ENCODE peak calls at places on chromosomes 16 and 17, in eight cellular contexts. F, L, J, E, Z, W, T and H are unnamed samples. For H3K9me3, the result is how much of the 10 kb centered on the place peaks cover.

GRCh38 chr17:7253082-7253481 is 1.1 kb downstream of the ELP5 start:
- DNase-seq in E (no peak), J (no peak), L (no peak), F (no peak), Z (no peak), T (no peak), W (no peak), H (no peak)

GRCh38 chr17:67212716-67213417 is 32.1 kb downstream of the HELZ start:
- DNase-seq in J (no peak), T (no peak), Z (no peak), E (no peak), L (no peak), F (no peak), W (no peak), H (no peak)

GRCh38 chr16:27204232-27204915 is 1.0 kb downstream of the KDM8 start:
- DNase-seq in F (no peak), Z (no peak), L (no peak), T (no peak), J (no peak), W (no peak), E (no peak), H (no peak)

GRCh38 chr17:64775701-64776570 is 113.8 kb upstream of the SMURF2 start:
- DNase-seq in J (no peak), W (no peak), F (no peak), T (no peak), E (no peak), Z (no peak), L (no peak), H (no peak)

GRCh38 chr16:54630284-54630967 is 300.2 kb upstream of the IRX5 start:
- DNase-seq in T (no peak), L (no peak), Z (no peak), F (no peak), E (no peak), W (no peak), J (no peak), H (no peak)

GRCh38 chr16:90032664-90033346 is 13.5 kb upstream of the DBNDD1 start:
- DNase-seq in E (no peak), J (no peak), T (no peak), F (no peak), Z (no peak), W (no peak), L (no peak), H (no peak)

GRCh38 chr17:35981908-35982330 is 622 bp upstream of the CCL16 start:
- DNase-seq in T (no peak), J (no peak), E (no peak), L (no peak), Z (no peak), W (peak), F (no peak), H (no peak)

GRCh38 chr17:46972346-46972745 is 6.7 kb downstream of the RPRML start:
- DNase-seq in T (peak), L (no peak), E (no peak), F (peak), J (no peak), W (no peak), Z (no peak), H (no peak)

GRCh38 chr17:28484296-28484695 is 10.9 kb downstream of the SLC13A2 start:
- DNase-seq in J (no peak), F (no peak), E (no peak), W (no peak), Z (no peak), T (no peak), L (no peak), H (no peak)

GRCh38 chr17:83056583-83057396 is 22.6 kb upstream of the METRNL start:
- DNase-seq in Z (no peak), W (peak), E (peak), L (no peak), T (no peak), J (no peak), F (no peak), H (no peak)

GRCh38 chr16:24800586-24800985 is 45.2 kb upstream of the SLC5A11 start:
- DNase-seq in E (no peak), J (no peak), Z (no peak), T (no peak), L (no peak), F (no peak), W (peak), H (no peak)

GRCh38 chr17:6446516-6447100 is 2.4 kb downstream of the PIMREG start:
- DNase-seq in Z (no peak), T (no peak), L (no peak), F (no peak), J (no peak), W (no peak), E (no peak), H (no peak)

GRCh38 chr16:74297296-74297665 is 667 bp downstream of the PSMD7 start:
- DNase-seq in T (peak), F (peak), W (no peak), E (no peak), L (no peak), Z (no peak), J (peak), H (peak)

GRCh38 chr16:15973460-15973859 is 24.0 kb downstream of the ABCC1 start:
- DNase-seq in Z (no peak), F (no peak), E (no peak), W (no peak), L (no peak), J (no peak), T (no peak), H (no peak)

GRCh38 chr17:66523378-66524174 is 221.2 kb downstream of the PRKCA start:
- DNase-seq in Z (no peak), E (no peak), W (no peak), T (no peak), J (no peak), L (no peak), F (no peak), H (no peak)

GRCh38 chr16:86085161-86085611 is 186.2 kb downstream of the IRF8 start:
- DNase-seq in L (no peak), E (no peak), T (no peak), F (no peak), W (no peak), J (no peak), Z (peak), H (no peak)

GRCh38 chr17:14301279-14301760 is 439 bp downstream of the HS3ST3B1 start:
- DNase-seq in E (no peak), W (no peak), L (peak), Z (no peak), F (no peak), J (no peak), T (no peak), H (no peak)

GRCh38 chr17:72169823-72170222 is 49.0 kb downstream of the SOX9 start:
- DNase-seq in J (no peak), L (no peak), T (no peak), E (no peak), W (no peak), F (no peak), Z (no peak), H (no peak)

GRCh38 chr16:7964717-7965116 is 625.6 kb downstream of the TMEM114 start:
- DNase-seq in Z (no peak), W (no peak), E (no peak), L (no peak), T (no peak), F (no peak), J (no peak), H (no peak)

GRCh38 chr17:75036643-75037268 is 10.0 kb downstream of the ATP5PD start:
- DNase-seq in L (peak), F (peak), E (peak), W (no peak), J (peak), T (peak), Z (peak), H (peak)
- H3K27ac ChIP-seq in L (peak), F (peak), E (peak), W (no peak), J (peak), T (peak), Z (peak), H (no peak)

GRCh38 chr16:87534751-87535150 is 41.9 kb upstream of the ZCCHC14 start:
- DNase-seq in F (no peak), T (no peak), W (no peak), L (no peak), E (no peak), J (no peak), Z (no peak), H (no peak)
- H3K9me3 ChIP-seq in F (under half), T (under half), W (under half), L (under half), E (under half), J (under half), Z (half or more), H (under half)

GRCh38 chr17:78317817-78318400 is 42.0 kb downstream of the SOCS3 start:
- DNase-seq in F (no peak), J (no peak), L (no peak), W (no peak), E (no peak), Z (no peak), T (no peak), H (no peak)
- H3K4me3 ChIP-seq in F (no peak), J (no peak), L (no peak), W (no peak), E (no peak), Z (no peak), T (no peak), H (no peak)

GRCh38 chr16:75588716-75589115 is 22.5 kb downstream of the GABARAPL2 start:
- DNase-seq in L (no peak), W (no peak), E (no peak), T (no peak), Z (no peak), F (no peak), J (no peak), H (no peak)
- H3K27ac ChIP-seq in L (no peak), W (no peak), E (no peak), T (no peak), Z (no peak), F (no peak), J (no peak), H (peak)

DNA sequence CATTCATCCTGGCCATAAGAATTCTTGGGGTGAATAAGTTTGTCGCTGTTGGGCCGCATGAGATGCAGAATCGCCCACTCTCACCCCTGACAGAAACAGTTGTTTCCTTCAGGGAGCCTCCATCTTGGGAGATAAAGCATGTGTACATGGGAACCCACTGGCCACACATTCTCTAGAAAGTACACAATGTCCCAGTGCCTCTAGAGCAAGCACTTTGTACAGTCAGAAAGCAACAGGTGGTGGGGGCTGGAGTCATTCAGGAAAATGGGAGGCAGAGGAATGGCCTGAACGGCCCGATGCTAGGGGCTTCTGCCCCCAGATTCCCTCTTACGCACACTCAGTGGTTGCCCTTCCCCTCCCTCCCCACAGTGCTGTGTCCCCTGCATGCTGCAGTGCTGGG is 16.1 kb downstream of the ACE start:
- DNase-seq in Z (no peak), E (no peak), L (no peak), J (no peak), W (no peak), F (no peak), T (no peak), H (no peak)
- H3K9me3 ChIP-seq in Z (under half), E (under half), L (under half), J (under half), W (under half), F (under half), T (under half), H (under half)

GRCh38 chr17:45791041-45791582 is 7.0 kb downstream of the CRHR1 start:
- DNase-seq in L (no peak), W (no peak), E (no peak), T (no peak), J (no peak), Z (no peak), F (no peak), H (no peak)
- H3K4me3 ChIP-seq in L (no peak), W (no peak), E (no peak), T (no peak), J (no peak), Z (no peak), F (no peak), H (no peak)

GRCh38 chr16:2705351-2705750 is 14.7 kb downstream of the PRSS27 start:
- DNase-seq in T (no peak), Z (no peak), E (no peak), W (no peak), L (no peak), F (no peak), J (no peak), H (no peak)
- H3K27ac ChIP-seq in T (no peak), Z (no peak), E (no peak), W (no peak), L (no peak), F (no peak), J (no peak), H (no peak)

GRCh38 chr17:42761638-42762037 is 611 bp downstream of the RAMP2 start:
- DNase-seq in J (no peak), W (no peak), E (no peak), F (no peak), Z (no peak), T (no peak), L (no peak), H (no peak)

GRCh38 chr17:42766124-42766523 is 5.1 kb downstream of the RAMP2 start:
- DNase-seq in F (no peak), E (no peak), J (no peak), Z (no peak), W (no peak), L (no peak), T (no peak), H (no peak)

GRCh38 chr17:42773290-42774035 is at the start of gene VPS25:
- DNase-seq in J (peak), T (peak), F (peak), L (peak), E (peak), W (peak), Z (peak), H (no peak)

GRCh38 chr17:42772945-42773289 is 332 bp upstream of the VPS25 start:
- DNase-seq in Z (no peak), E (no peak), F (no peak), L (no peak), W (no peak), J (no peak), T (no peak), H (no peak)

DNA sequence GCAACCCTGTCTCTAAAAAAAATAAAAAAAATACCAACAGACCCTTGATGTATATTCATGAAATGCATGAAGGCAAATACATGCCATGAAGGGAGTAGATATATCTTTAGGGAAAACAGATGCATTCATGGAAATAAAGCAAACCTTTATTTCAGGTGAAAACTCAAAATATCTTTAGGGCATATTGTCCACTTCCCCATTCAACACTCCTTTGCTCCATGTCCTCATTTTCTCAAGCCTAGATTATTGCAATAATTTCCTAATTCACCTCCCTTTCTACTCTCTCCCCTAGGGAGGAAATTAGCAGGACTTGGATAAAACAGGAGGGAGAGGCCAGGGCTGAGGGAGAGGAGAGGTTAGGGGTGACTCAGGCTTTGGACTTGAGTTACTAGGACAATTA is 5.7 kb upstream of the VPS25 start:
- DNase-seq in Z (no peak), E (no peak), L (no peak), T (no peak), W (no peak), F (no peak), J (no peak), H (no peak)
- H3K9me3 ChIP-seq in Z (under half), E (under half), L (under half), T (under half), W (under half), F (under half), J (under half), H (under half)

GRCh38 chr17:63542218-63542545 is 8.1 kb upstream of the DCAF7 start:
- DNase-seq in L (no peak), T (no peak), E (no peak), J (no peak), F (no peak), Z (no peak), W (no peak), H (no peak)

GRCh38 chr17:63537001-63537400 is 13.3 kb upstream of the DCAF7 start:
- DNase-seq in Z (no peak), J (no peak), E (no peak), L (no peak), F (no peak), W (peak), T (no peak), H (no peak)

GRCh38 chr17:63537991-63538692 is 12.1 kb upstream of the DCAF7 start:
- DNase-seq in F (no peak), W (no peak), L (no peak), E (no peak), T (no peak), Z (no peak), J (no peak), H (no peak)

GRCh38 chr17:63540581-63540980 is 9.7 kb upstream of the DCAF7 start:
- DNase-seq in Z (no peak), E (no peak), F (no peak), T (no peak), J (no peak), W (no peak), L (no peak), H (no peak)

DNA sequence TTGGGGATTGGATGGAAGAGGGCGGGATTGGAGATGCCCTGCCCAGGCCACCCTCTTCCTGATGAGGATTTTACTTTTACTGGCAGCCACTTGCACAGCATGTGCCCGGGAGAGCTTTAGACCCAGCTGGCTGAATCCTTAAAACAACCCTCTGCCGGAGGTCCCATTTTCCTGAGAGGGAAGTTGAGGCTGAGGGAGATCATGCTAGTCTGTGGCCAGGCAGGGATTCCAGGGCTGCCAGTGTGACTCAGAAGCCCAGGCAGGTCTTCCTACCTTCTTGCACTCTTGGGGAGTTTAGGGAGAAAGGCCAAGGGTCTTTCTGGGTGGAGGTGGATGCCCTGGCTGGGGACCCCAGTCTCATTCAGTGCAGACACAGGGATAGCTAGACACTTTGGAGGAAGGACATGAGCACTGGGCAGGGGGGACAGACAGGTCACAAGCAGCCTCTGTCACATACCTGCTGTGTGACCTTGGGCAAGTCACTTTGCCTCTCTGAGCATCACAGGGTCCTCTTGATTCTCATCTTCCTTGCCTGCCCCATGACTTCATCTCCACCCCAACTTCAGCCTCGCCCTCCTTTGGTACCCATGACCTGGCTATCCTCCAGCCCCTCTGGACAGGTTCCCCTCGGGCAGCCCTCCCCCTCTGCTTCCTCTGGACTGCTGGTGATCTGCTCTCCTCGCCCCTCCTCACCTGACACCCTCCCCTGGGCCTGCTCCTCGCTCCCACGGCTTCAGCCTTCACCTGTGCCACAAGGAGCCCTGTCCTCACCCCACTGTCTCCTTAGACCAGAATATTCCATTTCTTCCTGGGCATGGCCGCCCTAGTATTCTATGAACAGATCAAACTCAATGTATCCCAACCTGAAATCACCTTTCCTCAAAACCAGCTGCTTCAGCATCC is 11.3 kb upstream of the DCAF7 start:
- DNase-seq in L (no peak), F (no peak), T (no peak), W (no peak), Z (no peak), J (no peak), E (no peak), H (no peak)
- H3K4me3 ChIP-seq in L (no peak), F (no peak), T (no peak), W (no peak), Z (no peak), J (no peak), E (no peak), H (no peak)

GRCh38 chr17:4407216-4407615 is 26.5 kb upstream of the SPNS3 start:
- DNase-seq in T (no peak), Z (no peak), L (no peak), W (no peak), E (no peak), F (no peak), J (no peak), H (no peak)

GRCh38 chr17:4405699-4406098 is 28.0 kb upstream of the SPNS3 start:
- DNase-seq in L (no peak), Z (no peak), J (no peak), F (no peak), W (no peak), T (no peak), E (no peak), H (no peak)

GRCh38 chr17:4406386-4406785 is 27.4 kb upstream of the SPNS3 start:
- DNase-seq in W (no peak), J (no peak), T (no peak), F (no peak), E (no peak), Z (no peak), L (no peak), H (no peak)

GRCh38 chr17:4409659-4410058 is 24.1 kb upstream of the SPNS3 start:
- DNase-seq in F (no peak), T (no peak), L (no peak), Z (no peak), W (no peak), J (no peak), E (no peak), H (no peak)

GRCh38 chr17:4407851-4408250 is 25.9 kb upstream of the SPNS3 start:
- DNase-seq in E (no peak), F (peak), Z (no peak), W (no peak), L (no peak), T (peak), J (no peak), H (no peak)
- H3K27ac ChIP-seq in E (no peak), F (peak), Z (no peak), W (no peak), L (no peak), T (peak), J (no peak), H (no peak)